ENCODE peak calls at places on chromosomes 6 and 20, in eight cellular contexts. W is GM23338, S is left lung, O is mesendoderm, U is A549, V is OCI-LY7, P is GM23248, J is IMR-90. E is an unnamed sample.

GRCh38 chr6:135083992-135084915 is 29.6 kb upstream of the HBS1L start:
- DNase-seq in S (no peak), O (no peak), J (no peak), W (no peak), P (no peak), U (no peak), V (no peak), E (no peak)

GRCh38 chr6:26199773-26200728 is 112.8 kb downstream of the HFE start:
- DNase-seq in U (no peak), W (peak; percentile 52), J (peak; percentile 38), O (no peak), P (peak; percentile 39), V (peak; percentile 77), S (peak; percentile 82), E (no peak)

GRCh38 chr20:17616480-17617211 is 46.8 kb downstream of the DSTN start:
- DNase-seq in V (no peak), U (no peak), P (no peak), W (no peak), S (peak; percentile 64), O (no peak), J (no peak), E (no peak)

GRCh38 chr6:129766959-129767728 is 57.2 kb upstream of the ARHGAP18 start:
- DNase-seq in W (peak; percentile 77), U (no peak), V (no peak), S (peak; percentile 77), P (peak; percentile 73), J (peak; percentile 77), O (peak; percentile 78), E (peak; percentile 37)

GRCh38 chr6:108080010-108080780 is 5.7 kb upstream of the OSTM1 start:
- DNase-seq in U (no peak), W (peak; percentile 54), P (peak; percentile 79), S (no peak), V (no peak), J (peak; percentile 58), O (peak; percentile 86), E (no peak)

GRCh38 chr6:33769248-33769821 is 19.6 kb downstream of the LEMD2 start:
- DNase-seq in U (no peak), V (no peak), P (no peak), O (no peak), W (no peak), S (peak; percentile 22), J (no peak), E (no peak)

GRCh38 chr6:130366011-130366963 is at the start of gene TMEM200A:
- DNase-seq in V (no peak), W (peak; percentile 76), S (peak; percentile 79), J (peak; percentile 51), U (peak; percentile 6), O (peak; percentile 79), P (peak; percentile 83), E (no peak)

GRCh38 chr6:166307082-166307980 is 861 bp downstream of the PRR18 start:
- DNase-seq in P (peak; percentile 39), J (no peak), V (no peak), O (peak; percentile 64), S (peak; percentile 81), W (peak; percentile 77), U (no peak), E (peak; percentile 3)

GRCh38 chr6:14266266-14266665 is 148.7 kb downstream of the CD83 start:
- DNase-seq in J (no peak), W (no peak), V (peak; percentile 51), U (no peak), P (no peak), S (no peak), O (no peak), E (no peak)

GRCh38 chr6:125201961-125202729 is 48.6 kb downstream of the TPD52L1 start:
- DNase-seq in J (peak; percentile 94), V (no peak), W (no peak), U (peak; percentile 35), O (peak; percentile 36), P (peak; percentile 79), S (peak; percentile 76), E (no peak)

GRCh38 chr6:157089258-157089657 is 234.1 kb downstream of the TMEM242 start:
- DNase-seq in V (no peak), J (peak; percentile 60), W (peak; percentile 97), U (no peak), S (no peak), P (peak; percentile 68), O (peak; percentile 99), E (no peak)

GRCh38 chr6:12324096-12324495 is 33.9 kb downstream of the EDN1 start:
- DNase-seq in V (no peak), J (peak; percentile 52), U (peak; percentile 85), O (peak; percentile 89), W (no peak), P (peak; percentile 48), S (no peak), E (no peak)

GRCh38 chr6:149118737-149119653 is 198.5 kb upstream of the TAB2 start:
- DNase-seq in S (no peak), V (no peak), J (no peak), W (no peak), P (peak; percentile 28), U (no peak), O (no peak), E (no peak)

GRCh38 chr6:132961610-132962009 is 147.2 kb downstream of the RPS12 start:
- DNase-seq in W (peak; percentile 52), U (no peak), J (no peak), S (no peak), O (peak; percentile 41), P (peak; percentile 3), V (peak; percentile 2), E (no peak)

GRCh38 chr6:154408906-154409500 is 52.4 kb upstream of the IPCEF1 start:
- DNase-seq in P (peak; percentile 32), S (no peak), U (peak; percentile 43), O (no peak), J (peak; percentile 66), V (peak; percentile 11), W (peak; percentile 23), E (no peak)

GRCh38 chr20:1479831-1480595 is 11.2 kb downstream of the SIRPB2 start:
- DNase-seq in U (no peak), W (no peak), S (no peak), V (no peak), J (no peak), O (peak; percentile 42), P (no peak), E (no peak)

GRCh38 chr6:166572370-166573261 is 13.9 kb downstream of the RAMACL start:
- DNase-seq in P (peak; percentile 9), U (no peak), J (peak; percentile 98), S (no peak), O (peak; percentile 72), W (peak; percentile 78), V (no peak), E (no peak)

GRCh38 chr6:3911614-3912336 is 62.6 kb downstream of the FAM50B start:
- DNase-seq in S (no peak), W (no peak), V (no peak), P (peak; percentile 86), J (peak; percentile 92), U (peak; percentile 50), O (peak; percentile 23), E (no peak)

GRCh38 chr20:37669062-37669772 is 24.6 kb upstream of the CTNNBL1 start:
- DNase-seq in P (no peak), V (no peak), O (peak; percentile 80), W (peak; percentile 61), J (no peak), S (no peak), U (no peak), E (no peak)

GRCh38 chr6:53541900-53542299 is 3.0 kb downstream of the GCLC start:
- DNase-seq in O (no peak), V (no peak), U (no peak), W (peak; percentile 3), P (no peak), S (no peak), J (no peak), E (no peak)
- H3K27ac ChIP-seq in O (peak overlapping the region; percentile 90), V (no peak overlapping the region), U (peak overlapping the region; percentile 98), W (peak overlapping the region; percentile 83), P (no peak overlapping the region), S (no peak overlapping the region), J (no peak overlapping the region), E (no peak overlapping the region)

DNA sequence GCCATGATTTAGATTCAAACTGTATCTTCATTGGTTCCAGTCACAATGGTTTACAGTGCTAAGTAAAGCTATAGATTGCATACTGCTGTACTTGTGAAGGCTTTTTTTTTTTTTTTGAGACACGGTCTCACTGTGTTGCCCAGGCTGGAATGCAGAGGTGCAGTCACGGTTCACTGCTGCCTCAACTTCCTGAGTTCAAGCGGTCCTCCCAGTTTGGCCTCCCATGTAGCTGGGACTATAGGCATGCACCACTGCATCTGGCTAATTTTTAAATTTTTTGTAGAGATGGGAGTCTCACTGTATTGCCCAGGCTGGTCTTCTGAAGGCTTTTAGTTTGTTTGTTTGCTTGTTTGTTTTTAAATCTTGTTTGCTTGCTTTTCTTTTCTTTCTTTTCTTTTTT is 24.9 kb downstream of the ITCH start:
- DNase-seq in J (no peak), O (no peak), V (peak; percentile 44), W (no peak), P (no peak), S (no peak), U (no peak), E (no peak)
- H3K4me1 ChIP-seq in J (peaks cover 14% of the 10 kb centered on the region), O (no peaks in the 10 kb centered on the region), V (peaks cover 42% of the 10 kb centered on the region), W (peaks cover 7% of the 10 kb centered on the region), P (peaks cover 58% of the 10 kb centered on the region), S (peaks cover 5% of the 10 kb centered on the region), U (peaks cover 76% of the 10 kb centered on the region), E (peaks cover 6% of the 10 kb centered on the region)

GRCh38 chr6:144583614-144583954 is 298.4 kb downstream of the UTRN start:
- DNase-seq in V (no peak), P (no peak), O (no peak), S (no peak), W (no peak), U (no peak), J (no peak), E (no peak)

GRCh38 chr6:144588674-144589325 is 303.7 kb downstream of the UTRN start:
- DNase-seq in P (peak; percentile 39), W (no peak), O (no peak), S (no peak), U (no peak), J (no peak), V (no peak), E (no peak)

GRCh38 chr6:144585217-144585814 is 300.2 kb downstream of the UTRN start:
- DNase-seq in P (peak; percentile 65), V (peak; percentile 32), U (peak; percentile 1), J (peak; percentile 58), W (peak; percentile 59), O (peak; percentile 49), S (no peak), E (no peak)

GRCh38 chr6:144590540-144590939 is 305.4 kb downstream of the UTRN start:
- DNase-seq in S (no peak), O (no peak), P (no peak), U (no peak), J (no peak), V (no peak), W (no peak), E (no peak)

DNA sequence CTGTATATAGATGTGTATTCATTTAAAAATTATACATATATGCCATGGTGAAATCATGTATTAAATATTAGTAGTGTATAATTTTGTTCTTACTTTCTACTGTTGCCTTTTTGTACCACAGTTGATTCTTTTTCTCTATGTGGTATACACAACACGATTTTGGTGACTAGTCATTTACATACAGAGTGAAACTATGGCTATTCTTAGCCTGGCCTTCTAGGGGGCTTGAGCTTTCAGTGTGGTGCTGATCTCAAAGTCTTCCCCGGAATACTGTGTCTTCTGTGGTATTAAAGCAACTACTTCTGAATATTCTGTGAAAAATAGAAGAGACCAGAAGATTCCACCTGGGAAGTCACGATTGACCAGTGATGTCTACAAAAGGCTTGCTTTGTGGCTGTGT is 301.9 kb downstream of the UTRN start:
- DNase-seq in S (no peak), W (no peak), V (no peak), J (no peak), O (no peak), U (no peak), P (no peak), E (no peak)
- H3K27ac ChIP-seq in S (no peak overlapping the region), W (no peak overlapping the region), V (no peak overlapping the region), J (peak overlapping the region; percentile 23), O (no peak overlapping the region), U (no peak overlapping the region), P (no peak overlapping the region), E (no peak overlapping the region)

GRCh38 chr20:22890605-22891300 is 144.4 kb upstream of the SSTR4 start:
- DNase-seq in O (no peak), S (no peak), W (no peak), P (no peak), J (no peak), V (no peak), U (no peak), E (no peak)
- H3K4me1 ChIP-seq in O (no peaks in the 10 kb centered on the region), S (no peaks in the 10 kb centered on the region), W (no peaks in the 10 kb centered on the region), P (no peaks in the 10 kb centered on the region), J (no peaks in the 10 kb centered on the region), V (no peaks in the 10 kb centered on the region), U (no peaks in the 10 kb centered on the region), E (no peaks in the 10 kb centered on the region)